ENCODE peak calls at places on chromosomes 11 and 22, in seven cellular contexts. I is tibial artery, C is GM12865, N is neural crest cell, M is astrocyte of the cerebellum, T is WERI-Rb-1, Q is AG09309. A is an unnamed sample.
A peak's percentile ranks its signal among the peaks of the same experiment; 100 is the strongest.

GRCh38 chr11:26607725-26608506 is 35.9 kb upstream of the MUC15 start:
- DNase-seq in M (no peak), C (peak; percentile 74), I (no peak), T (no peak), Q (no peak), N (no peak), A (no peak)

GRCh38 chr22:22770280-22770871 is 117.2 kb upstream of the IGLL5 start:
- DNase-seq in Q (no peak), C (peak; percentile 11), I (peak; percentile 38), M (no peak), T (peak; percentile 71), N (peak; percentile 49), A (peak; percentile 19)

GRCh38 chr11:8983552-8983951 is 19.3 kb upstream of the TMEM9B start:
- DNase-seq in T (no peak), Q (no peak), M (no peak), C (no peak), I (no peak), N (no peak), A (no peak)

GRCh38 chr11:12094872-12095800 is 15.3 kb upstream of the MICAL2 start:
- DNase-seq in N (no peak), T (no peak), I (peak; percentile 27), C (no peak), M (no peak), Q (no peak), A (no peak)

GRCh38 chr22:30694171-30694637 is 470 bp upstream of the OSBP2 start:
- DNase-seq in Q (no peak), T (peak; percentile 83), C (peak; percentile 62), N (peak; percentile 20), I (peak; percentile 64), M (no peak), A (peak; percentile 25)

GRCh38 chr22:47067331-47067890 is 305.0 kb downstream of the TBC1D22A start:
- DNase-seq in Q (no peak), C (no peak), N (no peak), M (no peak), I (peak; percentile 50), T (no peak), A (no peak)

GRCh38 chr11:95650271-95650670 is 139.3 kb downstream of the FAM76B start:
- DNase-seq in Q (no peak), C (no peak), N (no peak), I (no peak), T (no peak), M (no peak), A (no peak)

GRCh38 chr11:26569646-26570045 is 2.4 kb downstream of the MUC15 start:
- DNase-seq in Q (no peak), M (no peak), T (no peak), N (no peak), C (no peak), I (no peak), A (no peak)

GRCh38 chr22:37782340-37783168 is 25.2 kb upstream of the GCAT start:
- DNase-seq in M (no peak), C (no peak), I (no peak), Q (no peak), N (no peak), T (peak; percentile 48), A (no peak)

GRCh38 chr22:20741634-20742581 is 32.0 kb upstream of the SERPIND1 start:
- DNase-seq in Q (no peak), M (no peak), N (no peak), C (peak; percentile 46), T (peak; percentile 53), I (no peak), A (no peak)

GRCh38 chr22:48936391-48936790 is 891.3 kb downstream of the BRD1 start:
- DNase-seq in I (no peak), Q (no peak), C (no peak), M (no peak), N (no peak), T (no peak), A (no peak)

GRCh38 chr11:124920870-124921609 is 2.0 kb downstream of the HEPN1 start:
- DNase-seq in M (no peak), N (peak; percentile 85), I (peak; percentile 78), Q (no peak), C (peak; percentile 5), T (peak; percentile 90), A (peak; percentile 78)

GRCh38 chr11:8227156-8228152 is 36.2 kb downstream of the LMO1 start:
- DNase-seq in N (no peak), T (no peak), C (no peak), M (no peak), Q (no peak), I (no peak), A (no peak)

GRCh38 chr11:3167143-3168119 is 2.3 kb upstream of the OSBPL5 start:
- DNase-seq in C (no peak), T (no peak), Q (no peak), N (no peak), I (peak; percentile 63), M (no peak), A (no peak)

GRCh38 chr11:312092-312816 is 1.6 kb upstream of the IFITM1 start:
- DNase-seq in C (no peak), Q (no peak), M (no peak), I (no peak), N (no peak), T (no peak), A (no peak)

GRCh38 chr22:50267591-50268390 is 2.4 kb downstream of the MAPK11 start:
- DNase-seq in T (no peak), M (no peak), Q (no peak), N (no peak), I (peak; percentile 77), C (peak; percentile 59), A (peak; percentile 47)

GRCh38 chr11:6319001-6319878 is 1.1 kb downstream of the CAVIN3 start:
- DNase-seq in C (no peak), T (no peak), I (peak; percentile 88), M (no peak), N (peak; percentile 32), Q (no peak), A (no peak)

GRCh38 chr11:80186687-80187086 is 745.9 kb upstream of the TENM4 start:
- DNase-seq in N (no peak), M (no peak), I (no peak), C (no peak), T (no peak), Q (no peak), A (no peak)

GRCh38 chr11:67409261-67409666 is 5.4 kb downstream of the TBC1D10C start:
- DNase-seq in M (no peak), Q (no peak), N (no peak), I (no peak), C (peak; percentile 92), T (peak; percentile 4), A (peak; percentile 79)

DNA sequence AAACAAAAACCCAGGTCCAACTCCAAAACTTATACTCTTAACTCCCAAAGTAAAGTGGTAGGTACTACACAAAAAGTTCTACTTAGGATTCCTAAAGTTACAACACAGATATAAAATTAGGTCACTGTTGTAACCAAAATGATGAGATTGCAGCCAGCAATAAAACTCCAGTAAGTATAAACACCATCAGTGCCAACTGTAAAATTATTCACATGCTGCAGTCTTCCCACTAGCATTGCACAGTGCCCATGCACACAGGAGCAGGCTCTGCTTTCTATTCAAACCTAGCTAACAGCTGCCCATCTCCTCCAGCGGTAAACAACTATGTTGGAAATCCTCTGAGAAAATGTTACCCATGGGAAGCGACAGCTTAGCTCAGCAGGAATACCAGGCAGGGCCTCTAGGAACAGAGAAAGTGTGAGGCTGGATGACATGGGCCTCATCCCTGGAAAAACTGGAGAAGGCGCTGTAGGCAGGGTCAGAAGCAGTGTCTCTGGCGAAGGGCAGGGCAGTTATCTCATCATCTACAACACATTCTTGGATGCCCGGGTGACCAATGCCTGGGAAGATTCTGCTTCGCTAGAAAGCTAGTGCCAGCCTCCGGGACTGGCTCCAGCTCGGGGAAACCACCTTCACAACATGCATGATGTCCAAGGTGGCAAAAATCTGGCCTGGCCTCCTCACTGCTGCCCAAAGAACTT is 9.1 kb downstream of the CPT1A start:
- DNase-seq in M (no peak), N (no peak), I (no peak), T (no peak), C (no peak), Q (peak; percentile 38), A (no peak)
- TF ChIP-seq CTCF in M (no peak), N (no peak), I (no peak), T (no peak), C (no peak), Q (peak; percentile 5), A (no peak)

DNA sequence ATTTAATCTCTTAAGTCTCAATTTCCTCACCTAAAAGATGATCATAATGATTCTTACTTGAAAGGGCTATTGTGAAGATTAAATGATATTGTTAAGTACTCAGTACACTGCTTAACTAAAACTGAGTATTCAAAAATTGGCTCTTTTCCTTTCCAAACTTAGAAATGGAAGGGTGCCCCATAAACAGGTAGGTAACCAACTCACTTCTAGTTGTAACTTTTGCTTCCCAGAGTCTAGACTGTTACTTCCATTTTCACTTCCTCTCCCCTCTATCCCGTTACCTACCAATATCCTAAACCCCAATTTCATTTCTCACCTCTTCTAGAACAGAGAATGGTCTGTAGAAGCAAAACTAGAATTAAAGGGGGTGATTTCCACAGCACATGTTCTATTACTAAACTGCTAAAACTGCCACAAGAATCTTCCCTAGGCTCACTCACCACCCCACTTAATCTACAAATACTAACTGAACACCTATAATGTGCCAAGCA is 50.0 kb downstream of the RRAS2 start:
- DNase-seq in Q (no peak), C (peak; percentile 72), I (no peak), N (no peak), T (no peak), M (no peak), A (no peak)
- TF ChIP-seq CTCF in Q (no peak), C (no peak), I (no peak), N (no peak), T (no peak), M (no peak), A (peak; percentile 5)

GRCh38 chr11:72552399-72552910 is 118.1 kb upstream of the CLPB start:
- DNase-seq in N (no peak), Q (no peak), C (no peak), M (no peak), I (no peak), T (no peak), A (no peak)

GRCh38 chr11:72551571-72551970 is 117.2 kb upstream of the CLPB start:
- DNase-seq in M (no peak), Q (no peak), T (no peak), I (no peak), C (no peak), N (no peak), A (no peak)

GRCh38 chr11:72548481-72548880 is 114.2 kb upstream of the CLPB start:
- DNase-seq in M (no peak), I (no peak), N (no peak), C (no peak), Q (no peak), T (no peak), A (no peak)

GRCh38 chr11:72556433-72556832 is 117.8 kb downstream of the PDE2A start:
- DNase-seq in M (no peak), C (no peak), I (peak; percentile 23), Q (no peak), T (no peak), N (no peak), A (no peak)

GRCh38 chr11:72553748-72554147 is 119.4 kb upstream of the CLPB start:
- DNase-seq in C (peak; percentile 44), T (peak; percentile 63), I (no peak), Q (no peak), N (no peak), M (no peak), A (no peak)
- TF ChIP-seq CTCF in C (peak; percentile 41), T (peak; percentile 82), I (no peak), Q (no peak), N (no peak), M (no peak), A (no peak)

DNA sequence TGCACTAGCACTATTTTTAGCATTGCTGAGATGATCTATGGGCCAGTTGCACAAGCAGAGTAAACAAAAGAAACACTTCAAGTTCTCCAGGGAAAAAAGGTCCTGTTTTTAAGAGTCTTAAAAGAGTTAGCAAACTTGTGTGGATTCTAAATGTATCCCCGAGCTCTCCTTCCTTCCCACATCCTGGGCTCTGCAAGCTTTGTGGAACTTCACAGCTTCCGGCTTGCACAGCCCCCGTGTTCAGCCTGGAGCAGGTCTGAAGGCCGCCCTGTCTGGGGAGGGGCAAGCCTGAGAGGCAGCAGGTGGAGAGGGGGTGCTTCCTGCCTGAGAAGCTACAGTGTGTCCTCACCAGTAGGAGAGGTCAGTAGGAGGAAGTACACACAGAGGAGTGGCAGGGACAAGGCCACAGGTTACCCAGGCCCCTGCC is 35.1 kb upstream of the SUSD2 start:
- DNase-seq in Q (peak; percentile 53), N (no peak), M (no peak), T (peak; percentile 83), I (peak; percentile 81), C (peak; percentile 82), A (no peak)
- TF ChIP-seq CTCF in Q (no peak), N (no peak), M (no peak), T (no peak), I (no peak), C (no peak), A (no peak)

A was measured in CD4-positive, alpha-beta T cell.